ENCODE peak calls at places on chromosomes 5 and 9, in five cellular contexts. X is uterus, C is DND-41, F is fibroblast of lung, N is tibial artery. M is an unnamed sample. For H3K9me3 and H3K27me3, the result is how much of the 10 kb centered on the place peaks cover.

GRCh38 chr9:91037511-91038482 is 236.2 kb downstream of the SYK start:
- DNase-seq in X (peak), C (no peak), F (peak), N (peak), M (no peak)

GRCh38 chr5:168714046-168714445 is 134.9 kb upstream of the PANK3 start:
- DNase-seq in F (no peak), C (no peak), X (no peak), N (no peak), M (no peak)

GRCh38 chr5:142753114-142753764 is 16.9 kb upstream of the ARHGAP26 start:
- DNase-seq in F (no peak), C (no peak), X (peak), N (peak), M (no peak)

GRCh38 chr5:97764700-97765099 is 581.7 kb upstream of the RIOK2 start:
- DNase-seq in N (no peak), F (peak), C (no peak), X (no peak), M (no peak)

GRCh38 chr5:69415584-69415958 is 655 bp downstream of the MARVELD2 start:
- DNase-seq in X (no peak), N (no peak), F (no peak), C (no peak), M (no peak)

GRCh38 chr5:72600401-72600981 is 93.3 kb upstream of the ZNF366 start:
- DNase-seq in F (peak), N (no peak), X (no peak), C (no peak), M (no peak)

GRCh38 chr5:97250113-97250512 is 67.1 kb upstream of the RIOK2 start:
- DNase-seq in C (no peak), N (no peak), X (no peak), F (no peak), M (no peak)

GRCh38 chr9:27426717-27427645 is 97.1 kb upstream of the IFNK start:
- DNase-seq in C (no peak), X (no peak), N (no peak), F (no peak), M (no peak)

GRCh38 chr9:77647659-77648457 is at the start of gene GNA14:
- DNase-seq in N (peak), X (peak), F (peak), C (no peak), M (no peak)

GRCh38 chr9:95581900-95582299 is 65.1 kb upstream of the PTCH1 start:
- DNase-seq in X (no peak), N (no peak), C (no peak), F (no peak), M (no peak)

GRCh38 chr5:151881626-151882225 is 42.9 kb downstream of the GLRA1 start:
- DNase-seq in F (no peak), X (no peak), C (no peak), N (no peak), M (no peak)

GRCh38 chr5:153513171-153513570 is 22.7 kb downstream of the GRIA1 start:
- DNase-seq in C (no peak), N (no peak), F (no peak), X (no peak), M (no peak)

GRCh38 chr5:122458278-122458872 is 146.3 kb downstream of the SNCAIP start:
- DNase-seq in F (peak), C (peak), X (no peak), N (no peak), M (no peak)

GRCh38 chr9:25964239-25964638 is 286.0 kb upstream of the TUSC1 start:
- DNase-seq in X (no peak), F (peak), C (peak), N (no peak), M (no peak)

GRCh38 chr5:125433457-125433856 is 687.0 kb upstream of the ZNF608 start:
- DNase-seq in X (no peak), F (no peak), C (no peak), N (no peak), M (no peak)

GRCh38 chr5:151078490-151079262 is 2.2 kb downstream of the TNIP1 start:
- DNase-seq in C (no peak), N (no peak), X (no peak), F (no peak), M (peak)

GRCh38 chr5:95281211-95281610 is 3.7 kb downstream of the MCTP1 start:
- DNase-seq in N (no peak), C (no peak), F (no peak), X (no peak), M (no peak)

GRCh38 chr9:13750061-13750460 is 470.6 kb upstream of the MPDZ start:
- DNase-seq in N (no peak), X (no peak), F (peak), C (no peak), M (no peak)

GRCh38 chr9:8012986-8013385 is 213.4 kb upstream of the DMAC1 start:
- DNase-seq in C (no peak), N (no peak), X (no peak), F (no peak), M (no peak)

DNA sequence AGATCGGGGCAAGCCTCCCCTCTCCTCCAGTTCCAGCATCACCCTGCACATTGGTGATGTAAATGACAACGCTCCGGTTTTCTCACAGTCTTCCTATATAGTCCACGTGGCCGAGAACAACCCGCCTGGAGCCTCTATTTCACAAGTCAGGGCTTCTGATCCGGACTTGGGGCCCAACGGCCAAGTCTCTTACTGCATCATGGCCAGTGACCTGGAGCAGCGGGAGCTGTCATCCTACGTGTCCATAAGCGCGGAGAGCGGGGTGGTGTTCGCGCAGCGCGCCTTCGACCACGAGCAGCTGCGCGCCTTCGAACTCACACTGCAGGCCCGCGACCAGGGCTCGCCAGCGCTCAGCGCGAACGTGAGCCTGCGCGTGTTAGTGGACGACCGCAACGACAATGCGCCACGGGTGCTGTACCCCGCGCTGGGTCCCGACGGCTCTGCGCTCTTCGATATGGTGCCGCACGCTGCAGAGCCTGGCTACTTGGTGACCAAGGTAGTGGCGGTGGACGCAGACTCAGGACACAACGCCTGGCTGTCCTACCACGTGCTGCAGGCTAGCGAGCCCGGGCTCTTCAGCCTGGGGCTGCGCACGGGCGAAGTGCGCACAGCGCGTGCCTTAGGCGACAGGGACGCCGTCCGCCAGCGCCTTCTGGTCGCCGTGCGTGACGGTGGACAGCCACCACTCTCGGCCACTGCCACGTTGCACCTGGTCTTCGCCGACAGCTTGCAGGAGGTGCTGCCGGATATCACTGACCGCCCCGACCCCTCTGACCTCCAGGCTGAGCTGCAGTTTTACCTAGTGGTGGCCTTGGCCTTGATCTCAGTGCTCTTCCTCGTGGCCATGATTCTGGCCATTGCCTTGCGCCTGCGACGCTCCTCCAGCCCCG is 1.9 kb downstream of the PCDHGB4 start:
- DNase-seq in C (no peak), X (no peak), N (no peak), F (no peak), M (no peak)
- H3K9me3 ChIP-seq in C (under half), X (under half), N (under half), F (under half), M (under half)

DNA sequence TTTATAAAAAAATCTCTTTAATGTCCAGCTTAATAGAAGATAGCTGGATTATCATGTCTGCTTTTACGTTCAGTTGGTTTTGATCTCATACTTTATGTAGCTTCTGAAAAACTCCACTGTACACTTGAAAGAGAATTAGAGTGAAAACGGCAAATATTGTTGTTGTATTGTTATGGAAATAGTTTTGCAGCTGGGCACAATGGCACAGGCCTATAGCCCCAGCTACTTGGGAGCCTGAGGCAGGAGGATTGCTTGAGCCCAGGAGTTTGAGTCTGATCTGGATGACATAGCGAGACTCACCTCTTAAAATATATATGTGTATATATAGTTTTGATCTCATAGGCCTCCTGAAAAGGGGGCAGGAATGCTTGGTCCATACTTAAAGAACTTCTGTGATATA is 67.4 kb upstream of the PRRC1 start:
- DNase-seq in C (no peak), F (no peak), X (no peak), N (no peak), M (no peak)
- H3K27me3 ChIP-seq in C (under half), F (under half), X (under half), N (under half), M (under half)

DNA sequence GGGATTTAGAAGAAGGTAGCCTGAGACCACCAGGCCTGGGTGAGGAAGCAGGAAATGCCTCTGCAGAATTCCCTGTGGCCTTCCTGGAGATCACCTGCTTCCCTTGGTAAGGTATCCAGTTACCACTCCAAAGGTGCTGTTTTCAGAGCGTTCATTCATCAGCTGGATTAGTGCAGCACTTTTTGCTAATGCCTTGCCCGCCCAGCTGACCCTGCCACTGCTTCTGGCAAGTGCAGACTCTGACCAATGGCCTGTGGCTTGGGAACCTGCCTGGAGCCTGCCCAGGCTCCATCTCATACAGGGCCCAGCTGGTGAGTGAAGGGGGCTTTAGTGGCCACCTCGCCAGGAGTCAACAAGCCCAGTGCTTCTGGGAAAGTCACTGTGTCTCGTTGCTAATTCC is 48.6 kb downstream of the FOXI1 start:
- DNase-seq in C (no peak), X (no peak), F (no peak), N (no peak), M (no peak)
- H3K4me3 ChIP-seq in C (no peak), X (no peak), F (no peak), N (no peak), M (no peak)

GRCh38 chr9:37498457-37498856 is 12.7 kb downstream of the POLR1E start:
- DNase-seq in C (no peak), F (no peak), X (no peak), N (no peak), M (no peak)
- H3K9me3 ChIP-seq in C (under half), F (under half), X (under half), N (under half), M (under half)

DNA sequence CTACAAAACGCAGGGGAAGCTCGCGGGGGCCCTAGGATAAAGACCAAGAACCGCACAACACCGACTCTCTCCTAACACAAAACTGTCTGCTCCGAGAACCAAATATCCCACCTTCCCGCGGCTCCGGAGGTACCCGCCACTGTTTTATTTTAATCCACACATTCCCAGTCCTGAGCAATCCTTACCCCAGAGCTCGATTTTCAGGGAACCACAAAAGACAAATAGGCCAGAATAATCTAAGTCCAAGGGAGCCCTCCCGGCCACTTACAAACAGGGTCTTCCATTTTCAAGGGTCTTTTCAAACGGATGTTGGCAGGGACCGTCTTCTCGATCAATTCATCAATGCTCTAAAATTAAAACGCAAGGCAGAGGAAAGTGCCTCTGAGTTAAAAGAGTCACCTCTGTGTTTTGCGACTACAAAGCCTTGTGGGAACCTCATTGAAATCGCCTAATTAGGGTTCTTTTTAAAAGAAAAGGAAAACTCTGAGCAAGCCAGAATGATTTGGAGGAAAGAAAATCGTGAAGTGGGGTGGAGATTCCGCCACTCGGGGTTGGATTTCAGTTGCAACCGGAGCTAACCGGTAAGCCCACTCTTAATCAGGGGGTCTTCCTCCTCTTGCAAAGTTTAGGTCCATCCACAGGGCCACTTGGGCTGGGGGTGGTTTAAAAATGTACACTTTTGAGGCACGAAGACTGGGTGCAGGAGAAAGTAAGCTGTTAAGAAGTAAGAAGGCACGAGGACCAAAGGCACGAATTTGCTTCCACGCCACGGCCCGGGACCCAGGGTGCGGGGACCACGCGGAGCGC is 980 bp downstream of the GLDC start:
- DNase-seq in F (no peak), N (no peak), X (no peak), C (no peak), M (peak)
- H3K27me3 ChIP-seq in F (under half), N (under half), X (under half), C (under half), M (under half)

DNA sequence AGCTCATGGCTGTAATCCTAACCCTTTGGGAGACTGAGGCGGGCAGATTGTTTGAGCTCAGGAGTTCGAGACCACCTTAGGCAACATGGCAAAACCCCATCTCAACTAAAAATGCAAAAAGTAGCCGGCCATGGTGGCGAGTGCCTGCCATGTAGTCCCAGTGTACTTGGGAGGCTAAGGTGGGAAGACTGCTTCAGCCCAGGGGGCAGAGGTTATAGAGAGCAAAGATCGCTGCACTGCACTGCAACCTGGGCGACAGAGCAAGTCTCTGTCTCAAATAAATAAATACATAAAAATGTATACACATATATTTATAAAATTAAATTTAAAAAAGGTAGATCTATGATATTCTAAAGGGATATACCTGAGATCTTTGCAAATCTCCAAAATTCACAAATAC is 19.4 kb downstream of the ZBTB5 start:
- DNase-seq in F (no peak), N (no peak), C (no peak), X (no peak), M (no peak)
- H3K4me3 ChIP-seq in F (no peak), N (no peak), C (no peak), X (no peak), M (no peak)

GRCh38 chr5:149760700-149761187 is 30.6 kb downstream of the PPARGC1B start:
- DNase-seq in C (no peak), F (no peak), N (no peak), X (no peak), M (no peak)
- H3K9me3 ChIP-seq in C (under half), F (under half), N (under half), X (under half), M (under half)

GRCh38 chr5:173762045-173762444 is 126.1 kb upstream of the CPEB4 start:
- DNase-seq in C (no peak), X (no peak), N (no peak), F (no peak), M (no peak)
- H3K27me3 ChIP-seq in C (under half), X (under half), N (under half), F (under half), M (under half)

DNA sequence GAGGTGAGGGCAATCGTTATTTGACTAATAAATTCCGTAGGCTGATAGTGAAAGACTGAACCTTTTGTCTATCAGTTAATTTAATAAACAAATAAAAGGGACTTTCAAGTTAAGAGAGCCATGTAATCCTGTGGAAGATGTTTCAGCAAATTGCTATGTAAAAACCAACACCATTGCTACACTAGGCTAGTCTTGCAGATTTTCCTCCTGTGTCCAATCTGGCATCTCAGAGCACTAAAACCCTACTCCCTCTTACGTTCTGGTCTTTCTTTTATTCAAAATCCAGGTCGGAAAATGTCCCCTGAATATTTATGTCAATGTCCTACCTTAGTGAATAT is 478.8 kb upstream of the TNC start:
- DNase-seq in X (no peak), C (no peak), N (no peak), F (peak), M (no peak)
- H3K4me3 ChIP-seq in X (no peak), C (no peak), N (no peak), F (no peak), M (no peak)

GRCh38 chr5:157652377-157652692 is at the start of gene SOX30:
- DNase-seq in C (no peak), F (no peak), N (no peak), X (no peak), M (no peak)
- H3K9me3 ChIP-seq in C (under half), F (under half), N (under half), X (under half), M (under half)